ENCODE peak calls at places on chromosomes 13 and 19, in four cellular contexts. P is fibroblast of the aortic adventitia, W is Ammon's horn, F is left ventricle myocardium superior. B is an unnamed sample.

GRCh38 chr19:58474291-58474996 is 1.7 kb upstream of the ZNF446 start:
- DNase-seq in P (peak), W (no peak), F (no peak), B (peak)

GRCh38 chr19:18633321-18633720 is 3.5 kb upstream of the KLHL26 start:
- DNase-seq in P (no peak), W (no peak), F (no peak), B (no peak)

GRCh38 chr13:112219753-112220152 is 152.8 kb downstream of the SOX1 start:
- DNase-seq in P (no peak), W (no peak), F (no peak), B (no peak)

GRCh38 chr13:90868321-90868920 is 479.1 kb upstream of the MIR17HG start:
- DNase-seq in P (peak), W (no peak), F (no peak), B (peak)

GRCh38 chr13:111514646-111515617 is 194.5 kb downstream of the TEX29 start:
- DNase-seq in P (no peak), W (no peak), F (no peak), B (no peak)

GRCh38 chr19:2549701-2550191 is 73.8 kb downstream of the GADD45B start:
- DNase-seq in P (peak), W (peak), F (peak), B (peak)

GRCh38 chr13:23020246-23020843 is 160.4 kb upstream of the SGCG start:
- DNase-seq in P (peak), W (peak), F (no peak), B (peak)

GRCh38 chr13:96089749-96090239 is at the start of gene HS6ST3:
- DNase-seq in P (no peak), W (peak), F (peak), B (no peak)

GRCh38 chr19:584240-585001 is 5.3 kb upstream of the HCN2 start:
- DNase-seq in P (peak), W (peak), F (peak), B (no peak)

GRCh38 chr19:19613456-19613855 is 5.0 kb downstream of the PBX4 start:
- DNase-seq in P (peak), W (no peak), F (no peak), B (no peak)

GRCh38 chr19:13277104-13277809 is 127.0 kb downstream of the IER2 start:
- DNase-seq in P (peak), W (peak), F (peak), B (peak)

GRCh38 chr13:20412761-20413355 is 112.8 kb downstream of the CRYL1 start:
- DNase-seq in P (no peak), W (no peak), F (no peak), B (no peak)

GRCh38 chr13:114152285-114152645 is 19.8 kb upstream of the RASA3 start:
- DNase-seq in P (no peak), W (no peak), F (no peak), B (no peak)

B was measured in astrocyte.